ENCODE peak calls at places on chromosomes 5 and 9, in five cellular contexts. One of them, this sample, is unnamed.

GRCh38 chr5:135231289-135231688 is 167.7 kb downstream of the MACROH2A1 start:
- DNase-seq in fibroblast of pulmonary artery: no peak
- DNase-seq in fibroblast of villous mesenchyme: no peak
- DNase-seq in A549: no peak
- DNase-seq in heart left ventricle: no peak
- DNase-seq in this sample: no peak

GRCh38 chr9:37192803-37193202 is 72.4 kb downstream of the ZCCHC7 start:
- DNase-seq in fibroblast of villous mesenchyme: no peak
- DNase-seq in heart left ventricle: no peak
- DNase-seq in fibroblast of pulmonary artery: no peak
- DNase-seq in A549: no peak
- DNase-seq in this sample: no peak

GRCh38 chr5:126656397-126657007 is 55.8 kb downstream of the PHAX start:
- DNase-seq in fibroblast of pulmonary artery: peak
- DNase-seq in fibroblast of villous mesenchyme: peak
- DNase-seq in A549: peak
- DNase-seq in heart left ventricle: no peak
- DNase-seq in this sample: no peak

GRCh38 chr5:103938151-103938671 is 375.6 kb upstream of the NUDT12 start:
- DNase-seq in fibroblast of villous mesenchyme: no peak
- DNase-seq in A549: no peak
- DNase-seq in fibroblast of pulmonary artery: no peak
- DNase-seq in heart left ventricle: no peak
- DNase-seq in this sample: no peak

GRCh38 chr9:22580788-22581187 is 134.2 kb downstream of the DMRTA1 start:
- DNase-seq in heart left ventricle: no peak
- DNase-seq in A549: no peak
- DNase-seq in fibroblast of villous mesenchyme: no peak
- DNase-seq in fibroblast of pulmonary artery: no peak
- DNase-seq in this sample: no peak

GRCh38 chr5:169871816-169872215 is 108.5 kb downstream of the INSYN2B start:
- DNase-seq in A549: no peak
- DNase-seq in fibroblast of pulmonary artery: no peak
- DNase-seq in heart left ventricle: no peak
- DNase-seq in fibroblast of villous mesenchyme: no peak
- DNase-seq in this sample: no peak

GRCh38 chr5:174231961-174232487 is 186.5 kb downstream of the NSG2 start:
- DNase-seq in A549: no peak
- DNase-seq in fibroblast of pulmonary artery: peak
- DNase-seq in heart left ventricle: no peak
- DNase-seq in fibroblast of villous mesenchyme: no peak
- DNase-seq in this sample: no peak

GRCh38 chr5:140112685-140113179 is 1.2 kb upstream of the PURA start:
- DNase-seq in A549: no peak
- DNase-seq in fibroblast of villous mesenchyme: no peak
- DNase-seq in heart left ventricle: peak
- DNase-seq in fibroblast of pulmonary artery: peak
- DNase-seq in this sample: no peak

GRCh38 chr5:72847439-72847838 is 31.0 kb downstream of the TNPO1 start:
- DNase-seq in fibroblast of villous mesenchyme: peak
- DNase-seq in heart left ventricle: no peak
- DNase-seq in fibroblast of pulmonary artery: no peak
- DNase-seq in A549: no peak
- DNase-seq in this sample: no peak

GRCh38 chr5:180117378-180117725 is 45.8 kb upstream of the RNF130 start:
- DNase-seq in fibroblast of villous mesenchyme: no peak
- DNase-seq in fibroblast of pulmonary artery: no peak
- DNase-seq in heart left ventricle: no peak
- DNase-seq in A549: no peak
- DNase-seq in this sample: no peak

GRCh38 chr5:87034562-87034961 is 233.1 kb upstream of the RASA1 start:
- DNase-seq in heart left ventricle: no peak
- DNase-seq in A549: no peak
- DNase-seq in fibroblast of pulmonary artery: no peak
- DNase-seq in fibroblast of villous mesenchyme: no peak
- DNase-seq in this sample: no peak

GRCh38 chr5:107796797-107797196 is 126.1 kb upstream of the EFNA5 start:
- DNase-seq in fibroblast of pulmonary artery: no peak
- DNase-seq in heart left ventricle: no peak
- DNase-seq in fibroblast of villous mesenchyme: no peak
- DNase-seq in A549: no peak
- DNase-seq in this sample: no peak

GRCh38 chr5:125888358-125888757 is 534.9 kb upstream of the GRAMD2B start:
- DNase-seq in fibroblast of villous mesenchyme: no peak
- DNase-seq in heart left ventricle: no peak
- DNase-seq in A549: no peak
- DNase-seq in fibroblast of pulmonary artery: no peak
- DNase-seq in this sample: no peak

GRCh38 chr5:68253612-68254341 is 38.2 kb downstream of the PIK3R1 start:
- DNase-seq in A549: no peak
- DNase-seq in fibroblast of villous mesenchyme: no peak
- DNase-seq in heart left ventricle: no peak
- DNase-seq in fibroblast of pulmonary artery: no peak
- DNase-seq in this sample: no peak

GRCh38 chr5:95669540-95669939 is 13.3 kb downstream of the SPATA9 start:
- DNase-seq in A549: no peak
- DNase-seq in heart left ventricle: peak
- DNase-seq in fibroblast of villous mesenchyme: peak
- DNase-seq in fibroblast of pulmonary artery: peak
- DNase-seq in this sample: peak

GRCh38 chr9:16136961-16137360 is 584.1 kb downstream of the CCDC171 start:
- DNase-seq in heart left ventricle: peak
- DNase-seq in fibroblast of pulmonary artery: peak
- DNase-seq in fibroblast of villous mesenchyme: peak
- DNase-seq in A549: peak
- DNase-seq in this sample: peak

GRCh38 chr5:108935602-108936001 is 187.9 kb downstream of the FER start:
- DNase-seq in fibroblast of pulmonary artery: no peak
- DNase-seq in fibroblast of villous mesenchyme: no peak
- DNase-seq in heart left ventricle: no peak
- DNase-seq in A549: no peak
- DNase-seq in this sample: no peak

GRCh38 chr5:95823738-95824609 is 1.4 kb upstream of the GLRX start:
- DNase-seq in fibroblast of villous mesenchyme: peak
- DNase-seq in heart left ventricle: peak
- DNase-seq in fibroblast of pulmonary artery: peak
- DNase-seq in A549: peak
- DNase-seq in this sample: peak

DNA sequence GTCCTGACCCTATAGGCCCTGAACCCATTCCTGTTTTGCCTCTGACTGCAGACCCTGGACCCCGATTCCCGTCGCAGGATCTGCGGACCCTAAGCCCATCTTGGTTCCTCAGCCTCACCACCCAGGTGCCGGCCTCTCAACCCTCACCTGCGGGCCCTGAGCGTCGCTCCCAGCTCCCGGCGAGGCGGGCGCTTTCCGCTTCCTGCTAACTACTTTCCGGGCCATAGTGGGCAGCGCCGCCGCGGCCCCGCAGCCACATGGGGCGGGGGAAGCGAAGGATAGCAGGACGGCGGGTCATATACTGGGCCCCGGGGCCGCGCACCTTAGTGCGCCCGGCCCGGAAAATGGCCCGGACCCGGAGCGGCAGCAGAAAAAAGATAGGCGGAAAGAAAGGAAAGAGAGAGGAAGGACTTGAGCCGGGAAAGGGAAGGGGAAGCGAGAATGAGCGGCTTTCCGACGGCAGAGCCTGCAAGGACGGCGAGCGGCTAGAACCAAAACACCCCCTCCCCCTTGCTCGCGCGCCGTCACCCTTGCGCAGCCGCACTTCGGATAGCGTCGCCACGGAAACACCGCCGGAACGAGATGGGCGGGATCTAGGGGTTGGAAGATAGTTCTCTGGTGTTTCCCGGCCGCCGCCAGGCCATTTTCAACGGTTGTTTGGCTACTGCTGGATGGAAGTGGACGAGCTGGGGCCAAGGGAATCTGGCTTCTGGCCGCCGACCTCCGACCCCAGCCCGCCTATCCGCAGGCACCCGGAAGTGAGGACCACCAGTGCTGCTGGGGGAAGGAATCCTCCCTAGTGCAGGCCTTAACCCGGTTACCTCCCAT is at the start of gene DCAF12:
- DNase-seq in heart left ventricle: peak
- DNase-seq in fibroblast of pulmonary artery: peak
- DNase-seq in A549: peak
- DNase-seq in fibroblast of villous mesenchyme: peak
- DNase-seq in this sample: peak
- TF ChIP-seq CTCF in heart left ventricle: no peak
- TF ChIP-seq CTCF in fibroblast of pulmonary artery: no peak
- TF ChIP-seq CTCF in A549: no peak
- TF ChIP-seq CTCF in fibroblast of villous mesenchyme: peak
- TF ChIP-seq CTCF in this sample: no peak

DNA sequence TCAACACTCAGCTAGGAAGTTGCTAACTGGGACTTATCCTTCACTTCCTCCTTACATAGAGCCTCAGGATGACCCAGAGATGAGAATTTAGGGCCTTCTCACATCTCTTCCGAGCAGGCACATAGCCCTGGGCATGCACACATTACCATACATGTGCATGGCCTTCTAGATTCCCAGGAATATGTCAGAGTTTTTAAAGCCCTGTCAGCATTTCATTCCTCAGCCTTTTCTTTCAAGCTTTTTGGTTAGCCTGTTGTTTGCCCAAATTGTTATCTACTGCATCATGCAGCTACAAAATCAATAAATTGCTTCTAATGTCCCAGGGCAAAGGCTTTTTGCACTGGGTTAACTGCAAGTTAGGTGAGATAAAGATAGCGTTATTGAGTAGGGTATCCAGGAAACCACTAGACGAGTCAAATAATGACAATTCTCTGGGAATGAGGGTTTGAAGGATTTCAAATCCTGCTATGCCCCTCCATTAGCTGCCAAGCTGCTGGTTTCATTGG is 22.1 kb upstream of the CDK20 start:
- DNase-seq in fibroblast of pulmonary artery: no peak
- DNase-seq in heart left ventricle: no peak
- DNase-seq in A549: no peak
- DNase-seq in fibroblast of villous mesenchyme: no peak
- DNase-seq in this sample: no peak
- TF ChIP-seq CTCF in fibroblast of pulmonary artery: no peak
- TF ChIP-seq CTCF in heart left ventricle: no peak
- TF ChIP-seq CTCF in A549: no peak
- TF ChIP-seq CTCF in fibroblast of villous mesenchyme: no peak
- TF ChIP-seq CTCF in this sample: no peak

DNA sequence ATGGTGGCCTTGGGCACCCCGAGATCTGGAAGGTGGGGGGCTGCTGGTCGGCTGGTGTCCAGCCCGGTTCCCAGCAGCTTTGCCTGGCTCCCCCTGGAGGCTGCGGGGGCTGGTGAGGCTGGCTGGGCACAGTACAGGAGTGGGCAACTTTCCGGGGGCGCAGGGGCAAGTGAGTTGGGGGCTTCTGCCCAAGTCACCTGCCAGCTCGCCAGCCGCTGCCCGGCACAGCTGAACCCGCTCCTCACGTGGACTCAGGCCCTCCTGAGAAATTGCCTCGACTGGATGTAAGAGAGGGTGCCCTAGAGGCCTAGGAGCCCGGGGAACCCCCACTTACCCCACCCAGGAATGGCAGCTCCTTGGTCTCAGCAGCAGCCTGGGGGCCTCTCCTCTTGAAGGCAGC is 15.4 kb downstream of the KCNT1 start:
- DNase-seq in A549: no peak
- DNase-seq in fibroblast of pulmonary artery: no peak
- DNase-seq in heart left ventricle: no peak
- DNase-seq in fibroblast of villous mesenchyme: no peak
- DNase-seq in this sample: no peak
- TF ChIP-seq CTCF in A549: no peak
- TF ChIP-seq CTCF in fibroblast of pulmonary artery: no peak
- TF ChIP-seq CTCF in heart left ventricle: no peak
- TF ChIP-seq CTCF in fibroblast of villous mesenchyme: no peak
- TF ChIP-seq CTCF in this sample: no peak

DNA sequence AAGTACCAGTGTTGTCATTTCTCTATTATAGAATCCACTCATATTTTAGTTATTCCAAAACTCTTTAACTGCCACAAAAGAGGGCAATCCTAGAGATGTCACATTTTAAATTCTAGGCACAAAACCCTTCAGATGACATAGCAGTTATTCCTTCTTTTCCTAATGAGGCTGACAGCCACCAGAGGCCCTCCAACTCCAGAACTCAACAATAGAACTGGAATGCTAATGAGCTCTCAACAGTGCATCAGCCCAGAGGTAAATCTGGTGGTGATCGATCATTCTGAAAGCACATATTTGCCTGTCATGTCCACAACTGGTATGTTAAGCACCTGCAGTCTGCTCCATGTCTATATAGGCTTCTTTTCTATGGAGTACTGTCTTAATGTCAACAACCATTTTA is 40.2 kb upstream of the RAB3C start:
- DNase-seq in heart left ventricle: no peak
- DNase-seq in A549: no peak
- DNase-seq in fibroblast of pulmonary artery: no peak
- DNase-seq in fibroblast of villous mesenchyme: no peak
- DNase-seq in this sample: no peak
- TF ChIP-seq CTCF in heart left ventricle: no peak
- TF ChIP-seq CTCF in A549: no peak
- TF ChIP-seq CTCF in fibroblast of pulmonary artery: no peak
- TF ChIP-seq CTCF in fibroblast of villous mesenchyme: no peak
- TF ChIP-seq CTCF in this sample: no peak

GRCh38 chr5:77437194-77437593 is 54.9 kb downstream of the WDR41 start:
- DNase-seq in heart left ventricle: no peak
- DNase-seq in fibroblast of pulmonary artery: no peak
- DNase-seq in fibroblast of villous mesenchyme: no peak
- DNase-seq in A549: peak
- DNase-seq in this sample: no peak
- TF ChIP-seq CTCF in heart left ventricle: peak
- TF ChIP-seq CTCF in fibroblast of pulmonary artery: no peak
- TF ChIP-seq CTCF in fibroblast of villous mesenchyme: no peak
- TF ChIP-seq CTCF in A549: peak
- TF ChIP-seq CTCF in this sample: peak

This sample was measured in AG09319.